ENCODE peak calls at places on chromosomes 16 and 17, in ten cellular contexts. One of them, this sample, is unnamed.

GRCh38 chr17:78838574-78839005 is 2.0 kb downstream of the USP36 start:
- DNase-seq in tibial artery: no peak
- DNase-seq in GM23338: no peak
- DNase-seq in A549: no peak
- DNase-seq in activated CD8-positive, alpha-beta T cell treated with anti-CD3 and anti-CD28 coated beads for 36 hours: no peak
- DNase-seq in cardiac fibroblast: no peak
- DNase-seq in sigmoid colon: no peak
- DNase-seq in fibroblast of pulmonary artery: no peak
- DNase-seq in glutamatergic neuron: no peak
- DNase-seq in HFF-Myc: no peak
- DNase-seq in this sample: no peak

GRCh38 chr17:82201498-82201910 is 11.1 kb downstream of the CCDC57 start:
- DNase-seq in sigmoid colon: no peak
- DNase-seq in glutamatergic neuron: no peak
- DNase-seq in A549: no peak
- DNase-seq in cardiac fibroblast: no peak
- DNase-seq in tibial artery: no peak
- DNase-seq in activated CD8-positive, alpha-beta T cell treated with anti-CD3 and anti-CD28 coated beads for 36 hours: no peak
- DNase-seq in GM23338: peak
- DNase-seq in fibroblast of pulmonary artery: no peak
- DNase-seq in HFF-Myc: no peak
- DNase-seq in this sample: no peak

GRCh38 chr17:1462164-1463112 is 6.4 kb upstream of the CRK start:
- DNase-seq in cardiac fibroblast: no peak
- DNase-seq in activated CD8-positive, alpha-beta T cell treated with anti-CD3 and anti-CD28 coated beads for 36 hours: peak
- DNase-seq in glutamatergic neuron: no peak
- DNase-seq in fibroblast of pulmonary artery: no peak
- DNase-seq in tibial artery: no peak
- DNase-seq in sigmoid colon: no peak
- DNase-seq in GM23338: no peak
- DNase-seq in A549: no peak
- DNase-seq in HFF-Myc: no peak
- DNase-seq in this sample: no peak

GRCh38 chr16:18953535-18953934 is 27.3 kb upstream of the SMG1 start:
- DNase-seq in cardiac fibroblast: no peak
- DNase-seq in sigmoid colon: no peak
- DNase-seq in glutamatergic neuron: no peak
- DNase-seq in fibroblast of pulmonary artery: no peak
- DNase-seq in tibial artery: no peak
- DNase-seq in GM23338: no peak
- DNase-seq in HFF-Myc: no peak
- DNase-seq in A549: no peak
- DNase-seq in activated CD8-positive, alpha-beta T cell treated with anti-CD3 and anti-CD28 coated beads for 36 hours: no peak
- DNase-seq in this sample: no peak

GRCh38 chr16:333406-334094 is 19.0 kb downstream of the AXIN1 start:
- DNase-seq in tibial artery: no peak
- DNase-seq in A549: no peak
- DNase-seq in cardiac fibroblast: no peak
- DNase-seq in GM23338: no peak
- DNase-seq in activated CD8-positive, alpha-beta T cell treated with anti-CD3 and anti-CD28 coated beads for 36 hours: no peak
- DNase-seq in HFF-Myc: no peak
- DNase-seq in sigmoid colon: no peak
- DNase-seq in glutamatergic neuron: no peak
- DNase-seq in fibroblast of pulmonary artery: peak
- DNase-seq in this sample: no peak

GRCh38 chr16:80367037-80367658 is 173.6 kb upstream of the DYNLRB2 start:
- DNase-seq in HFF-Myc: no peak
- DNase-seq in cardiac fibroblast: no peak
- DNase-seq in GM23338: no peak
- DNase-seq in tibial artery: no peak
- DNase-seq in sigmoid colon: no peak
- DNase-seq in glutamatergic neuron: no peak
- DNase-seq in fibroblast of pulmonary artery: no peak
- DNase-seq in activated CD8-positive, alpha-beta T cell treated with anti-CD3 and anti-CD28 coated beads for 36 hours: no peak
- DNase-seq in A549: no peak
- DNase-seq in this sample: no peak

GRCh38 chr17:28492352-28493310 is 13.5 kb upstream of the FOXN1 start:
- DNase-seq in A549: no peak
- DNase-seq in cardiac fibroblast: peak
- DNase-seq in sigmoid colon: no peak
- DNase-seq in glutamatergic neuron: no peak
- DNase-seq in GM23338: no peak
- DNase-seq in HFF-Myc: no peak
- DNase-seq in fibroblast of pulmonary artery: peak
- DNase-seq in activated CD8-positive, alpha-beta T cell treated with anti-CD3 and anti-CD28 coated beads for 36 hours: no peak
- DNase-seq in tibial artery: no peak
- DNase-seq in this sample: no peak

GRCh38 chr17:79414063-79414462 is 196.8 kb downstream of the RBFOX3 start:
- DNase-seq in HFF-Myc: no peak
- DNase-seq in sigmoid colon: no peak
- DNase-seq in activated CD8-positive, alpha-beta T cell treated with anti-CD3 and anti-CD28 coated beads for 36 hours: no peak
- DNase-seq in tibial artery: no peak
- DNase-seq in fibroblast of pulmonary artery: no peak
- DNase-seq in cardiac fibroblast: no peak
- DNase-seq in A549: no peak
- DNase-seq in GM23338: no peak
- DNase-seq in glutamatergic neuron: no peak
- DNase-seq in this sample: no peak

GRCh38 chr17:614637-615546 is 99.7 kb downstream of the VPS53 start:
- DNase-seq in fibroblast of pulmonary artery: no peak
- DNase-seq in cardiac fibroblast: peak
- DNase-seq in sigmoid colon: no peak
- DNase-seq in glutamatergic neuron: no peak
- DNase-seq in GM23338: no peak
- DNase-seq in HFF-Myc: no peak
- DNase-seq in activated CD8-positive, alpha-beta T cell treated with anti-CD3 and anti-CD28 coated beads for 36 hours: no peak
- DNase-seq in A549: no peak
- DNase-seq in tibial artery: no peak
- DNase-seq in this sample: no peak

GRCh38 chr17:48961516-48962233 is 6.7 kb downstream of the GIP start:
- DNase-seq in cardiac fibroblast: peak
- DNase-seq in activated CD8-positive, alpha-beta T cell treated with anti-CD3 and anti-CD28 coated beads for 36 hours: no peak
- DNase-seq in sigmoid colon: no peak
- DNase-seq in HFF-Myc: no peak
- DNase-seq in fibroblast of pulmonary artery: peak
- DNase-seq in tibial artery: no peak
- DNase-seq in glutamatergic neuron: no peak
- DNase-seq in GM23338: peak
- DNase-seq in A549: peak
- DNase-seq in this sample: peak

GRCh38 chr16:5490499-5490898 is 392.9 kb upstream of the EEF2KMT start:
- DNase-seq in glutamatergic neuron: peak
- DNase-seq in HFF-Myc: no peak
- DNase-seq in A549: peak
- DNase-seq in fibroblast of pulmonary artery: no peak
- DNase-seq in sigmoid colon: no peak
- DNase-seq in cardiac fibroblast: peak
- DNase-seq in GM23338: peak
- DNase-seq in tibial artery: no peak
- DNase-seq in activated CD8-positive, alpha-beta T cell treated with anti-CD3 and anti-CD28 coated beads for 36 hours: peak
- DNase-seq in this sample: no peak

GRCh38 chr17:38584350-38584925 is 21.3 kb downstream of the SRCIN1 start:
- DNase-seq in activated CD8-positive, alpha-beta T cell treated with anti-CD3 and anti-CD28 coated beads for 36 hours: peak
- DNase-seq in glutamatergic neuron: peak
- DNase-seq in HFF-Myc: no peak
- DNase-seq in sigmoid colon: peak
- DNase-seq in A549: peak
- DNase-seq in fibroblast of pulmonary artery: peak
- DNase-seq in GM23338: peak
- DNase-seq in tibial artery: peak
- DNase-seq in cardiac fibroblast: peak
- DNase-seq in this sample: peak

GRCh38 chr16:88342491-88342890 is 40.3 kb upstream of the ZNF469 start:
- DNase-seq in activated CD8-positive, alpha-beta T cell treated with anti-CD3 and anti-CD28 coated beads for 36 hours: no peak
- DNase-seq in tibial artery: no peak
- DNase-seq in cardiac fibroblast: no peak
- DNase-seq in sigmoid colon: no peak
- DNase-seq in fibroblast of pulmonary artery: no peak
- DNase-seq in glutamatergic neuron: no peak
- DNase-seq in HFF-Myc: no peak
- DNase-seq in A549: no peak
- DNase-seq in GM23338: no peak
- DNase-seq in this sample: no peak

GRCh38 chr16:48335961-48336360 is 49.3 kb downstream of the SIAH1 start:
- DNase-seq in fibroblast of pulmonary artery: peak
- DNase-seq in sigmoid colon: no peak
- DNase-seq in GM23338: peak
- DNase-seq in A549: no peak
- DNase-seq in HFF-Myc: no peak
- DNase-seq in tibial artery: no peak
- DNase-seq in activated CD8-positive, alpha-beta T cell treated with anti-CD3 and anti-CD28 coated beads for 36 hours: no peak
- DNase-seq in cardiac fibroblast: peak
- DNase-seq in glutamatergic neuron: no peak
- DNase-seq in this sample: peak

GRCh38 chr17:17026163-17026562 is 16.1 kb upstream of the MPRIP start:
- DNase-seq in GM23338: no peak
- DNase-seq in HFF-Myc: no peak
- DNase-seq in tibial artery: no peak
- DNase-seq in glutamatergic neuron: no peak
- DNase-seq in activated CD8-positive, alpha-beta T cell treated with anti-CD3 and anti-CD28 coated beads for 36 hours: no peak
- DNase-seq in A549: no peak
- DNase-seq in fibroblast of pulmonary artery: no peak
- DNase-seq in cardiac fibroblast: no peak
- DNase-seq in sigmoid colon: no peak
- DNase-seq in this sample: no peak

GRCh38 chr17:70172921-70173320 is 3.6 kb downstream of the KCNJ2 start:
- DNase-seq in sigmoid colon: no peak
- DNase-seq in fibroblast of pulmonary artery: peak
- DNase-seq in glutamatergic neuron: no peak
- DNase-seq in activated CD8-positive, alpha-beta T cell treated with anti-CD3 and anti-CD28 coated beads for 36 hours: no peak
- DNase-seq in HFF-Myc: no peak
- DNase-seq in cardiac fibroblast: peak
- DNase-seq in tibial artery: no peak
- DNase-seq in GM23338: no peak
- DNase-seq in A549: no peak
- DNase-seq in this sample: peak

GRCh38 chr17:15076991-15077663 is 188.0 kb downstream of the PMP22 start:
- DNase-seq in cardiac fibroblast: no peak
- DNase-seq in A549: no peak
- DNase-seq in tibial artery: no peak
- DNase-seq in HFF-Myc: no peak
- DNase-seq in sigmoid colon: no peak
- DNase-seq in activated CD8-positive, alpha-beta T cell treated with anti-CD3 and anti-CD28 coated beads for 36 hours: no peak
- DNase-seq in GM23338: no peak
- DNase-seq in glutamatergic neuron: no peak
- DNase-seq in fibroblast of pulmonary artery: no peak
- DNase-seq in this sample: no peak

GRCh38 chr17:8189711-8190477 is at the start of gene BORCS6:
- DNase-seq in fibroblast of pulmonary artery: peak
- DNase-seq in sigmoid colon: peak
- DNase-seq in tibial artery: peak
- DNase-seq in activated CD8-positive, alpha-beta T cell treated with anti-CD3 and anti-CD28 coated beads for 36 hours: peak
- DNase-seq in A549: peak
- DNase-seq in HFF-Myc: peak
- DNase-seq in cardiac fibroblast: peak
- DNase-seq in glutamatergic neuron: peak
- DNase-seq in GM23338: peak
- DNase-seq in this sample: peak
- TF ChIP-seq CTCF in fibroblast of pulmonary artery: no peak
- TF ChIP-seq CTCF in sigmoid colon: no peak
- TF ChIP-seq CTCF in tibial artery: no peak
- TF ChIP-seq CTCF in activated CD8-positive, alpha-beta T cell treated with anti-CD3 and anti-CD28 coated beads for 36 hours: no peak
- TF ChIP-seq CTCF in A549: peak
- TF ChIP-seq CTCF in HFF-Myc: no peak
- TF ChIP-seq CTCF in cardiac fibroblast: no peak
- TF ChIP-seq CTCF in glutamatergic neuron: no peak
- TF ChIP-seq CTCF in GM23338: no peak
- TF ChIP-seq CTCF in this sample: no peak

GRCh38 chr16:17635183-17635582 is 164.4 kb upstream of the XYLT1 start:
- DNase-seq in fibroblast of pulmonary artery: no peak
- DNase-seq in activated CD8-positive, alpha-beta T cell treated with anti-CD3 and anti-CD28 coated beads for 36 hours: no peak
- DNase-seq in cardiac fibroblast: no peak
- DNase-seq in tibial artery: no peak
- DNase-seq in GM23338: peak
- DNase-seq in HFF-Myc: no peak
- DNase-seq in A549: no peak
- DNase-seq in sigmoid colon: no peak
- DNase-seq in glutamatergic neuron: no peak
- DNase-seq in this sample: no peak
- TF ChIP-seq CTCF in fibroblast of pulmonary artery: no peak
- TF ChIP-seq CTCF in activated CD8-positive, alpha-beta T cell treated with anti-CD3 and anti-CD28 coated beads for 36 hours: no peak
- TF ChIP-seq CTCF in cardiac fibroblast: no peak
- TF ChIP-seq CTCF in tibial artery: no peak
- TF ChIP-seq CTCF in GM23338: no peak
- TF ChIP-seq CTCF in HFF-Myc: no peak
- TF ChIP-seq CTCF in A549: no peak
- TF ChIP-seq CTCF in sigmoid colon: no peak
- TF ChIP-seq CTCF in glutamatergic neuron: no peak
- TF ChIP-seq CTCF in this sample: no peak

GRCh38 chr16:86834451-86835035 is 256.2 kb downstream of the FOXL1 start:
- DNase-seq in tibial artery: no peak
- DNase-seq in A549: no peak
- DNase-seq in cardiac fibroblast: peak
- DNase-seq in HFF-Myc: peak
- DNase-seq in sigmoid colon: peak
- DNase-seq in glutamatergic neuron: no peak
- DNase-seq in fibroblast of pulmonary artery: peak
- DNase-seq in activated CD8-positive, alpha-beta T cell treated with anti-CD3 and anti-CD28 coated beads for 36 hours: no peak
- DNase-seq in GM23338: peak
- DNase-seq in this sample: peak
- TF ChIP-seq CTCF in tibial artery: peak
- TF ChIP-seq CTCF in A549: peak
- TF ChIP-seq CTCF in cardiac fibroblast: peak
- TF ChIP-seq CTCF in HFF-Myc: peak
- TF ChIP-seq CTCF in sigmoid colon: no peak
- TF ChIP-seq CTCF in glutamatergic neuron: no peak
- TF ChIP-seq CTCF in fibroblast of pulmonary artery: peak
- TF ChIP-seq CTCF in activated CD8-positive, alpha-beta T cell treated with anti-CD3 and anti-CD28 coated beads for 36 hours: no peak
- TF ChIP-seq CTCF in GM23338: peak
- TF ChIP-seq CTCF in this sample: peak

GRCh38 chr17:32496348-32497078 is 9.7 kb downstream of the CDK5R1 start:
- DNase-seq in activated CD8-positive, alpha-beta T cell treated with anti-CD3 and anti-CD28 coated beads for 36 hours: no peak
- DNase-seq in fibroblast of pulmonary artery: peak
- DNase-seq in GM23338: no peak
- DNase-seq in tibial artery: peak
- DNase-seq in glutamatergic neuron: no peak
- DNase-seq in HFF-Myc: no peak
- DNase-seq in cardiac fibroblast: peak
- DNase-seq in sigmoid colon: peak
- DNase-seq in A549: no peak
- DNase-seq in this sample: peak

GRCh38 chr17:32497431-32498205 is 10.8 kb downstream of the CDK5R1 start:
- DNase-seq in activated CD8-positive, alpha-beta T cell treated with anti-CD3 and anti-CD28 coated beads for 36 hours: no peak
- DNase-seq in GM23338: peak
- DNase-seq in fibroblast of pulmonary artery: no peak
- DNase-seq in tibial artery: no peak
- DNase-seq in A549: no peak
- DNase-seq in sigmoid colon: peak
- DNase-seq in cardiac fibroblast: peak
- DNase-seq in HFF-Myc: no peak
- DNase-seq in glutamatergic neuron: no peak
- DNase-seq in this sample: peak

GRCh38 chr17:32494621-32495346 is 8.0 kb downstream of the CDK5R1 start:
- DNase-seq in glutamatergic neuron: no peak
- DNase-seq in GM23338: no peak
- DNase-seq in HFF-Myc: no peak
- DNase-seq in A549: no peak
- DNase-seq in cardiac fibroblast: no peak
- DNase-seq in activated CD8-positive, alpha-beta T cell treated with anti-CD3 and anti-CD28 coated beads for 36 hours: no peak
- DNase-seq in sigmoid colon: no peak
- DNase-seq in tibial artery: peak
- DNase-seq in fibroblast of pulmonary artery: no peak
- DNase-seq in this sample: peak

GRCh38 chr17:32495347-32496253 is 8.8 kb downstream of the CDK5R1 start:
- DNase-seq in A549: no peak
- DNase-seq in sigmoid colon: peak
- DNase-seq in activated CD8-positive, alpha-beta T cell treated with anti-CD3 and anti-CD28 coated beads for 36 hours: peak
- DNase-seq in HFF-Myc: no peak
- DNase-seq in cardiac fibroblast: no peak
- DNase-seq in glutamatergic neuron: no peak
- DNase-seq in GM23338: no peak
- DNase-seq in fibroblast of pulmonary artery: peak
- DNase-seq in tibial artery: peak
- DNase-seq in this sample: peak

GRCh38 chr17:32498362-32498761 is 11.6 kb downstream of the CDK5R1 start:
- DNase-seq in sigmoid colon: peak
- DNase-seq in fibroblast of pulmonary artery: no peak
- DNase-seq in GM23338: peak
- DNase-seq in HFF-Myc: no peak
- DNase-seq in activated CD8-positive, alpha-beta T cell treated with anti-CD3 and anti-CD28 coated beads for 36 hours: no peak
- DNase-seq in A549: no peak
- DNase-seq in tibial artery: peak
- DNase-seq in cardiac fibroblast: no peak
- DNase-seq in glutamatergic neuron: no peak
- DNase-seq in this sample: no peak
- TF ChIP-seq CTCF in sigmoid colon: no peak
- TF ChIP-seq CTCF in fibroblast of pulmonary artery: no peak
- TF ChIP-seq CTCF in GM23338: no peak
- TF ChIP-seq CTCF in HFF-Myc: no peak
- TF ChIP-seq CTCF in activated CD8-positive, alpha-beta T cell treated with anti-CD3 and anti-CD28 coated beads for 36 hours: no peak
- TF ChIP-seq CTCF in A549: no peak
- TF ChIP-seq CTCF in tibial artery: no peak
- TF ChIP-seq CTCF in cardiac fibroblast: no peak
- TF ChIP-seq CTCF in glutamatergic neuron: no peak
- TF ChIP-seq CTCF in this sample: no peak

This sample was measured in astrocyte of the spinal cord.